ENCODE peak calls at places on chromosome 22, in six cellular contexts. E is PC-3; Q is HepG2; A is effector memory CD4-positive, alpha-beta T cell; P is adipocyte; L is mesendoderm. D is an unnamed sample. For H3K4me1, the result is how much of the 10 kb centered on the place peaks cover.

GRCh38 chr22:26174280-26174679 is 5.0 kb downstream of the SEZ6L start:
- DNase-seq in E (peak), Q (peak), A (no peak), P (peak), L (peak), D (no peak)

GRCh38 chr22:41524809-41525449 is 19.3 kb downstream of the POLR3H start:
- DNase-seq in E (no peak), Q (no peak), A (no peak), P (no peak), L (peak), D (no peak)

GRCh38 chr22:41535244-41535643 is 9.0 kb downstream of the POLR3H start:
- DNase-seq in E (peak), Q (peak), A (no peak), P (no peak), L (peak), D (no peak)

GRCh38 chr22:11042116-11042515 is 4485.9 kb upstream of the OR11H1 start:
- DNase-seq in E (no peak), Q (no peak), A (no peak), P (no peak), L (no peak), D (no peak)

GRCh38 chr22:49011769-49012598 is 815.7 kb downstream of the BRD1 start:
- DNase-seq in E (no peak), Q (no peak), A (no peak), P (no peak), L (peak), D (no peak)

GRCh38 chr22:29353860-29354259 is 34.5 kb downstream of the AP1B1 start:
- DNase-seq in E (no peak), Q (no peak), A (no peak), P (no peak), L (no peak), D (no peak)

GRCh38 chr22:47645450-47645914 is 883.0 kb downstream of the TBC1D22A start:
- DNase-seq in E (peak), Q (no peak), A (no peak), P (no peak), L (peak), D (no peak)

GRCh38 chr22:31630331-31631329 is 31.4 kb downstream of the PISD start:
- DNase-seq in E (peak), Q (peak), A (peak), P (peak), L (peak), D (peak)

GRCh38 chr22:41140365-41140957 is 48.1 kb downstream of the EP300 start:
- DNase-seq in E (no peak), Q (no peak), A (no peak), P (no peak), L (no peak), D (no peak)

GRCh38 chr22:20407829-20408228 is 13.9 kb downstream of the ZNF74 start:
- DNase-seq in E (no peak), Q (no peak), A (no peak), P (no peak), L (no peak), D (no peak)

GRCh38 chr22:20405291-20405930 is 11.5 kb downstream of the ZNF74 start:
- DNase-seq in E (no peak), Q (no peak), A (no peak), P (no peak), L (no peak), D (no peak)

GRCh38 chr22:20404881-20405280 is 10.9 kb downstream of the ZNF74 start:
- DNase-seq in E (no peak), Q (no peak), A (no peak), P (no peak), L (no peak), D (no peak)

GRCh38 chr22:20406686-20407408 is 12.9 kb downstream of the ZNF74 start:
- DNase-seq in E (no peak), Q (no peak), A (no peak), P (no peak), L (no peak), D (no peak)

DNA sequence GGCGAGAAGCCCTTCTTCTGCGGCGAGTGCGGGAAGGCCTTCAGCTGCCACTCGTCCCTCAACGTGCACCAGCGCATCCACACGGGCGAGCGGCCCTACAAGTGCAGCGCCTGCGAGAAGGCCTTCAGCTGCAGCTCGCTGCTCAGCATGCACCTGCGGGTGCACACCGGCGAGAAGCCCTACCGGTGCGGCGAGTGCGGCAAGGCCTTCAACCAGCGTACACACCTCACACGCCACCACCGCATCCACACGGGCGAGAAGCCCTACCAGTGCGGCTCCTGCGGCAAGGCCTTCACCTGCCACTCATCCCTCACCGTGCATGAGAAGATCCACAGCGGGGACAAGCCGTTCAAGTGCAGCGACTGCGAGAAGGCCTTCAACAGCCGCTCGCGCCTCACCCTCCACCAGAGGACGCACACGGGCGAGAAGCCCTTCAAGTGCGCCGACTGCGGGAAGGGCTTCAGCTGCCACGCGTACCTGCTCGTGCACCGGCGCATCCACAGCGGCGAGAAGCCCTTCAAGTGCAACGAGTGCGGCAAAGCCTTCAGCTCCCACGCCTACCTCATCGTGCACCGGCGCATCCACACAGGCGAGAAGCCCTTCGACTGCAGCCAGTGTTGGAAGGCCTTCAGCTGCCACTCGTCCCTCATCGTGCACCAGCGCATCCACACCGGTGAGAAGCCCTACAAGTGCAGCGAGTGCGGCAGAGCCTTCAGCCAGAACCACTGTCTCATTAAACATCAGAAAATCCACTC is 12.2 kb downstream of the ZNF74 start:
- DNase-seq in E (no peak), Q (no peak), A (no peak), P (no peak), L (no peak), D (no peak)
- H3K4me1 ChIP-seq in E (under half), Q (under half), A (under half), P (under half), L (under half), D (under half)

DNA sequence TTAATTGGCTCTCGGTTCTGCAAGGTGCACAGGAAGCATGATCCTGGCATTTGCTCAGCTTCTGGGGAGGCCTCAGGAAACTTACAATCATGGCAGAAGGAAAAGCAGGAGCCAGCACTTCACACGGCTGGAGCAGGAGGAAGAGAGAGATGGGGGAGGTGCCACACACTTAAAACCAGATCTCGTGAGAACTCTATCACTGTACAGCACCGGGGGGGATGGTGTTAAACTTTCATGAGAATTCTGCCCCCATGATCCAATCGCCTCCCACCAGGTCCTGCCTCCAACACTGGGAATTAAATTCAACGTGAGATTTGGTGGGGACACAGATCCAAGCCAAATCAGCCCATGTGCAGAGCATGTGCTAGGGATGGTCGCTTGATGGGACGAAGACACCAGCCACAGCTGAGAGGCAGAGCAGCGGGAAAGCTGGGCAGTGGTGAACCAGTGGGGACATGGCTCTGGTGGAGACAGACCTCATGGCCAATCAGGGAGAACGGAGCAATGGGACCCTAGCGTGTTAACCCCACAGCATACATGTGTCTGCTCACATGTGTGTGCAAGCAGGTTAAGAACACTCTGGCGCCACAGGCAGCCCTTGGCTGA is 6.2 kb downstream of the TANGO2 start:
- DNase-seq in E (no peak), Q (no peak), A (no peak), P (no peak), L (no peak), D (no peak)
- H3K4me3 ChIP-seq in E (no peak), Q (no peak), A (no peak), P (no peak), L (no peak), D (no peak)

GRCh38 chr22:39943366-39943765 is 16.8 kb upstream of the TMA7B start:
- DNase-seq in E (peak), Q (no peak), A (no peak), P (no peak), L (peak), D (no peak)

GRCh38 chr22:39943941-39944624 is 16.1 kb upstream of the TMA7B start:
- DNase-seq in E (no peak), Q (no peak), A (no peak), P (no peak), L (no peak), D (no peak)

GRCh38 chr22:39949964-39950737 is 10.0 kb upstream of the TMA7B start:
- DNase-seq in E (no peak), Q (no peak), A (no peak), P (no peak), L (no peak), D (no peak)

GRCh38 chr22:39947488-39948216 is 12.5 kb upstream of the TMA7B start:
- DNase-seq in E (no peak), Q (no peak), A (no peak), P (no peak), L (no peak), D (no peak)

GRCh38 chr22:39946571-39947407 is 13.4 kb upstream of the TMA7B start:
- DNase-seq in E (no peak), Q (no peak), A (no peak), P (no peak), L (peak), D (no peak)
- H3K4me1 ChIP-seq in E (under half), Q (under half), A (half or more), P (under half), L (under half), D (under half)

DNA sequence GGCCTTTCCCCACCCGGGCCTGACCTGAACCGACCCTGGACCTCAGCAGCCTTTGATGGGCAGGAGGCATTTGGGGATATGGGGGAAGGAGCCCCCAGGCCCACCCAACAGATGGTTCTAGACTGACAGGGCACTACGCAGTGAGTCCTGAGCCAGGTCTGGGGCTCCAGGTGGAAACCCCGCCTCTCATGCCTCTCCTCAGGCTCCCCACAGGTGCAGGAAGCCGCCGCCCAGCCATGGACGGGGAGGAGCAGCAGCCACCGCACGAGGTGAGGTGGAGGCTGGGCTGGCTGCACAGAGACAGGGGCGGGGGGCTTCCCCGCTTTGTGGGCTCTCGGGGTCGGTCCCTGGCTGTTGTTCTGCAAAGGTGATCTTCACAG is 7.1 kb downstream of the TRABD start:
- DNase-seq in E (no peak), Q (no peak), A (no peak), P (no peak), L (no peak), D (no peak)
- H3K4me3 ChIP-seq in E (no peak), Q (no peak), A (peak), P (no peak), L (no peak), D (peak)

GRCh38 chr22:20026204-20026908 is 5.4 kb downstream of the TANGO2 start:
- DNase-seq in E (no peak), Q (no peak), A (no peak), P (no peak), L (no peak), D (no peak)

GRCh38 chr22:20029550-20030225 is 8.8 kb downstream of the TANGO2 start:
- DNase-seq in E (no peak), Q (no peak), A (no peak), P (no peak), L (no peak), D (no peak)

GRCh38 chr22:20025401-20026203 is 4.7 kb downstream of the TANGO2 start:
- DNase-seq in E (no peak), Q (no peak), A (no peak), P (no peak), L (no peak), D (no peak)

GRCh38 chr22:20028855-20029549 is 8.1 kb downstream of the TANGO2 start:
- DNase-seq in E (no peak), Q (no peak), A (no peak), P (no peak), L (no peak), D (no peak)

DNA sequence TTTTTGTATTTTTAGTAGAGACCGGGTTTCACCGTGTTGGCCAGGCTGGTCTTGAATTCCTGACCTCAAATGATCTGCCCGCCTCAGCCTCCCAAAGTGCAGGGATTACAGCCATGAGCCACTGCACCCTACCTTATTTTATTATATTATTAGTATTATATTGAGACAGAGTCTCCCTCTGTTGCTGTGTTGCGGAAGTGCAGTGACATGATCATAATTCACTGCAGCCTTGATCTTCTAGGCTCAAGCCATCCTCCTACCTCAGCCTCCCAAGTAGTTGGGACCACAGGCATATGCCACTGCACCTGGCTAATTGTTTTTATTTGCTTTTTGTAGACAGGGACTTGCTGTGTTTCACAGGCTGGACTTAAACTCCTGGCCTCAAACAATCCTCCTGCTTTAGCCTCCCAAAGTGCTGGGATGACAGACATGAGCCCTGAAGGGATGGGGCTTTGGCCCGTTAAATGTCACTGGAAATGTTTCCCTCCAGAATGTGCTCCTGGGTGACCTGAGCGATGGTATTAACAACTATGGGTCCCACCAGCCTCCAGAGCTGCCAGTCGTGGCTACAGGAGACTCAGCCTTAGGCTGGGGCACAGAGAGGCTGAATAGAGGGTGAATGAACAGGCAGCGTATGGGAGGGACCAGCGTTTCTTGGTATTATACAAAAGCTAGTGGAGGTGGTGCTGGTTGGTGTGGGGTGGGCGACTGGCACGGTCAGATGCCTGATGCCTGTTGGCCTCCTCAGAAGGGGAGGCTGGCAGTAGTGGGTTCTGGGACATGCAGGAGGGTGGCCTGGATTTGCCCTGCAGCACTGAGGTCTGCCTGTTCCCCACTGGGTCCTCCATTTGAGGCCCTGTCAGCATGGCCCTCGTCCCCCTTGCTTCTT is 7.3 kb downstream of the TANGO2 start:
- DNase-seq in E (peak), Q (no peak), A (no peak), P (peak), L (no peak), D (peak)
- H3K4me1 ChIP-seq in E (under half), Q (under half), A (under half), P (under half), L (under half), D (under half)

DNA sequence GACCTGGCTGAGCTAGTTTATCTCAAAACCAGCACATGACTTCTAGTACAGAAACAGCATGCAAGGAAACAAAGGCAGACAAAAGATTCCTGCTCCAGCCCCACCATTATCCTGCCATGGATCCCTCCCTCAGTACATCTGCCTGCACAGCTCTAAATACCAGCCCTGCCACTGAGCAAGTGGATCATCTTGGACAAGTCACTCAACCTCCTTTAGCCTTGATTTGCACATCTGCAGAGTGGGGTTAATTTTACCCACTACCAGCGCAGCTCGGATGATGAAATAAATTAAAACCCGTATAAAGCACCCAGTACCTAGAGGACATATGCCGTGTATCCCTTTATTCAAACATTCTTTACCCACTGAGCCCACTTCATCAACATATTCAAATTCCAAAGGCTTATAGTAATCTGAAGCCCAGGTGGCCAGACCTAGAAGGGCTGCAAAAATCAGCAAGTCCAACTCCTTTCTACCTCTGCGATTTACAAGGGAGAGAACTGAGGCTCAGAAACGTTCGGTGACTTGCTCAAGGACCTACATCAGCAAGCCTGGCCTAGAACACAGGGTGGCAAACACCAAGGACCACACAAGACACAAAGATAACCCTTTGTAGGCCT is 7.5 kb downstream of the SYN3 start:
- DNase-seq in E (no peak), Q (no peak), A (no peak), P (no peak), L (peak), D (no peak)
- H3K4me3 ChIP-seq in E (no peak), Q (no peak), A (no peak), P (no peak), L (no peak), D (no peak)

DNA sequence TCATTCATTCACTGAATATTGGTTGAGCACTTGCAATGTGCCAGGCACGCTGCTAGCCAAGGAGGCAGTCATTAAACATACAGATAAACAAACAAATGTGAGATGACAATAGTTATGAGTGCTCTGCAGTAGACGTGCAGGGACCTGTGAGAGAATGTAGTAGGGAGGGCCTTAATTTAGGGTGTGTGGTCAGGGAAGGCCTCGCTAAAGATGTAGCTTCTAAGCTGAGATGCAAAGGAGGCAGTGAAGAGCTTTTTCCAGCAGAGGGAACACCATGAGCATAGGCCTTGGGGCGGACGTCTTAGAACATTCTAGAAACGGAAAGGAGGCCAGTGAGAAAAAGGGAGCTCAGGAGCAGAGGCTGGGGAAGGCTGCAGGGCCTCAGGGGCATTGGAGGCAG is 789 bp upstream of the NCF4 start:
- DNase-seq in E (no peak), Q (no peak), A (no peak), P (no peak), L (no peak), D (no peak)
- H3K4me1 ChIP-seq in E (under half), Q (under half), A (under half), P (under half), L (under half), D (under half)

GRCh38 chr22:24954114-24954463 is 1.6 kb downstream of the KIAA1671 start:
- DNase-seq in E (no peak), Q (peak), A (no peak), P (no peak), L (peak), D (peak)
- H3K4me3 ChIP-seq in E (peak), Q (peak), A (no peak), P (peak), L (no peak), D (peak)

GRCh38 chr22:42922374-42923177 is 65.5 kb upstream of the ARFGAP3 start:
- DNase-seq in E (no peak), Q (no peak), A (no peak), P (no peak), L (no peak), D (peak)

GRCh38 chr22:42926034-42926433 is 69.0 kb upstream of the ARFGAP3 start:
- DNase-seq in E (peak), Q (no peak), A (no peak), P (no peak), L (no peak), D (no peak)

GRCh38 chr22:42926768-42927167 is 69.7 kb upstream of the ARFGAP3 start:
- DNase-seq in E (no peak), Q (no peak), A (no peak), P (no peak), L (no peak), D (no peak)

GRCh38 chr22:42925598-42925997 is 68.5 kb upstream of the ARFGAP3 start:
- DNase-seq in E (no peak), Q (no peak), A (no peak), P (no peak), L (no peak), D (no peak)

GRCh38 chr22:42924436-42924835 is 67.4 kb upstream of the ARFGAP3 start:
- DNase-seq in E (no peak), Q (no peak), A (no peak), P (no peak), L (no peak), D (no peak)
- H3K4me1 ChIP-seq in E (under half), Q (half or more), A (under half), P (under half), L (under half), D (under half)